ENCODE peak calls at places on chromosomes 3 and 15, in nine cellular contexts. One of them, this sample, is unnamed.

GRCh38 chr15:33013827-33014445 is 180.6 kb downstream of the FMN1 start:
- DNase-seq in H1: no peak
- DNase-seq in fibroblast of lung: peak
- DNase-seq in coronary artery: no peak
- DNase-seq in brain microvascular endothelial cell: peak
- DNase-seq in upper lobe of left lung: no peak
- DNase-seq in thyroid gland: no peak
- DNase-seq in astrocyte of the spinal cord: peak
- DNase-seq in fibroblast of mammary gland: peak
- DNase-seq in this sample: no peak

GRCh38 chr3:131794766-131795381 is 239.9 kb downstream of the CPNE4 start:
- DNase-seq in H1: peak
- DNase-seq in fibroblast of lung: peak
- DNase-seq in coronary artery: no peak
- DNase-seq in brain microvascular endothelial cell: peak
- DNase-seq in upper lobe of left lung: no peak
- DNase-seq in thyroid gland: peak
- DNase-seq in astrocyte of the spinal cord: peak
- DNase-seq in fibroblast of mammary gland: peak
- DNase-seq in this sample: peak

GRCh38 chr15:91445701-91446100 is 345.6 kb downstream of the SV2B start:
- DNase-seq in H1: no peak
- DNase-seq in fibroblast of lung: no peak
- DNase-seq in coronary artery: no peak
- DNase-seq in brain microvascular endothelial cell: no peak
- DNase-seq in upper lobe of left lung: no peak
- DNase-seq in thyroid gland: no peak
- DNase-seq in astrocyte of the spinal cord: peak
- DNase-seq in fibroblast of mammary gland: no peak
- DNase-seq in this sample: no peak

GRCh38 chr15:68704496-68705021 is 116.1 kb downstream of the ANP32A start:
- DNase-seq in H1: no peak
- DNase-seq in fibroblast of lung: peak
- DNase-seq in coronary artery: no peak
- DNase-seq in brain microvascular endothelial cell: no peak
- DNase-seq in upper lobe of left lung: no peak
- DNase-seq in thyroid gland: peak
- DNase-seq in astrocyte of the spinal cord: no peak
- DNase-seq in fibroblast of mammary gland: no peak
- DNase-seq in this sample: no peak

GRCh38 chr3:13477946-13478345 is 2.2 kb upstream of the HDAC11 start:
- DNase-seq in H1: no peak
- DNase-seq in fibroblast of lung: no peak
- DNase-seq in coronary artery: no peak
- DNase-seq in brain microvascular endothelial cell: no peak
- DNase-seq in upper lobe of left lung: no peak
- DNase-seq in thyroid gland: no peak
- DNase-seq in astrocyte of the spinal cord: no peak
- DNase-seq in fibroblast of mammary gland: no peak
- DNase-seq in this sample: no peak

GRCh38 chr3:123258811-123259420 is 57.2 kb downstream of the SEC22A start:
- DNase-seq in H1: no peak
- DNase-seq in fibroblast of lung: peak
- DNase-seq in coronary artery: no peak
- DNase-seq in brain microvascular endothelial cell: peak
- DNase-seq in upper lobe of left lung: no peak
- DNase-seq in thyroid gland: no peak
- DNase-seq in astrocyte of the spinal cord: peak
- DNase-seq in fibroblast of mammary gland: peak
- DNase-seq in this sample: no peak

GRCh38 chr3:50254577-50255250 is 14.2 kb upstream of the SEMA3B start:
- DNase-seq in H1: no peak
- DNase-seq in fibroblast of lung: peak
- DNase-seq in coronary artery: no peak
- DNase-seq in brain microvascular endothelial cell: peak
- DNase-seq in upper lobe of left lung: no peak
- DNase-seq in thyroid gland: peak
- DNase-seq in astrocyte of the spinal cord: peak
- DNase-seq in fibroblast of mammary gland: peak
- DNase-seq in this sample: no peak

GRCh38 chr3:183278479-183279088 is 25.5 kb downstream of the B3GNT5 start:
- DNase-seq in H1: no peak
- DNase-seq in fibroblast of lung: no peak
- DNase-seq in coronary artery: no peak
- DNase-seq in brain microvascular endothelial cell: no peak
- DNase-seq in upper lobe of left lung: no peak
- DNase-seq in thyroid gland: no peak
- DNase-seq in astrocyte of the spinal cord: peak
- DNase-seq in fibroblast of mammary gland: peak
- DNase-seq in this sample: no peak

GRCh38 chr15:78263907-78264303 is 457 bp upstream of the DNAJA4 start:
- DNase-seq in H1: no peak
- DNase-seq in fibroblast of lung: no peak
- DNase-seq in coronary artery: no peak
- DNase-seq in brain microvascular endothelial cell: no peak
- DNase-seq in upper lobe of left lung: no peak
- DNase-seq in thyroid gland: no peak
- DNase-seq in astrocyte of the spinal cord: no peak
- DNase-seq in fibroblast of mammary gland: no peak
- DNase-seq in this sample: no peak

GRCh38 chr3:46442591-46443530 is 21.8 kb downstream of the LTF start:
- DNase-seq in H1: no peak
- DNase-seq in fibroblast of lung: peak
- DNase-seq in coronary artery: peak
- DNase-seq in brain microvascular endothelial cell: peak
- DNase-seq in upper lobe of left lung: no peak
- DNase-seq in thyroid gland: peak
- DNase-seq in astrocyte of the spinal cord: peak
- DNase-seq in fibroblast of mammary gland: peak
- DNase-seq in this sample: no peak

GRCh38 chr3:143331336-143331735 is 211.8 kb downstream of the CHST2 start:
- DNase-seq in H1: no peak
- DNase-seq in fibroblast of lung: peak
- DNase-seq in coronary artery: no peak
- DNase-seq in brain microvascular endothelial cell: peak
- DNase-seq in upper lobe of left lung: no peak
- DNase-seq in thyroid gland: no peak
- DNase-seq in astrocyte of the spinal cord: no peak
- DNase-seq in fibroblast of mammary gland: peak
- DNase-seq in this sample: no peak

GRCh38 chr3:143327388-143327787 is 207.8 kb downstream of the CHST2 start:
- DNase-seq in H1: no peak
- DNase-seq in fibroblast of lung: peak
- DNase-seq in coronary artery: no peak
- DNase-seq in brain microvascular endothelial cell: no peak
- DNase-seq in upper lobe of left lung: no peak
- DNase-seq in thyroid gland: no peak
- DNase-seq in astrocyte of the spinal cord: no peak
- DNase-seq in fibroblast of mammary gland: peak
- DNase-seq in this sample: no peak

GRCh38 chr3:143328459-143328858 is 208.9 kb downstream of the CHST2 start:
- DNase-seq in H1: no peak
- DNase-seq in fibroblast of lung: no peak
- DNase-seq in coronary artery: no peak
- DNase-seq in brain microvascular endothelial cell: no peak
- DNase-seq in upper lobe of left lung: no peak
- DNase-seq in thyroid gland: no peak
- DNase-seq in astrocyte of the spinal cord: no peak
- DNase-seq in fibroblast of mammary gland: no peak
- DNase-seq in this sample: no peak

GRCh38 chr3:143330316-143330868 is 210.8 kb downstream of the CHST2 start:
- DNase-seq in H1: no peak
- DNase-seq in fibroblast of lung: no peak
- DNase-seq in coronary artery: no peak
- DNase-seq in brain microvascular endothelial cell: no peak
- DNase-seq in upper lobe of left lung: no peak
- DNase-seq in thyroid gland: no peak
- DNase-seq in astrocyte of the spinal cord: no peak
- DNase-seq in fibroblast of mammary gland: peak
- DNase-seq in this sample: no peak

DNA sequence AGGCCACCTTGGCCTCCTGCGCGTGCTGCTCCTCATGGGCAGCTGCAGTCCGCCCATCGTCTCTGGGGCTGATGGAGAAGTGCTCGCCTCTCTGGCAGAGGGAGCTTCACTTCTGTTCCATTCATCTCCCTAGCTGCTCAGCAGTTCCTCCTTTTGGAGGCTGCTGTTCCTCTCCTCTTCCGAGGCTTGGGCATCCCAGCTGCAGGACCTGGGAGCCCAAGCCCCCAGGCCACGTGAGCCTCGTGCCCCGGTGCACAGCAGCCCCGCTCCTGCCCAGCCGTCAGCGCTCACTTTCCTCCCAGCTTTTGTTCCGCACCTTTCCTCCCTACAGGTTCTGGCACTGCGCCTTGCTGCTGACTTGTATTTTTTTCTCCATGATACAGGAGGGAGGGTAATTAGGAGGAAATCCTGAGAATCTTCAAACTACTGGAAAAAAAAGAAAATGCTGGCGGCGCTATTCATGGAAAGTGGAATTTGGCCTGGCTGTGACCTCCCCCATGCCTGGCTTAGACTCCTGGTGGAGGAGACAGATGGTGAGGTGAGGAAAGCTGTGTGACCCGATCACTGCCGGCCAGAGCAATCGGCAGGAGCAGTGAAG is 210.1 kb downstream of the CHST2 start:
- DNase-seq in H1: no peak
- DNase-seq in fibroblast of lung: no peak
- DNase-seq in coronary artery: no peak
- DNase-seq in brain microvascular endothelial cell: no peak
- DNase-seq in upper lobe of left lung: peak
- DNase-seq in thyroid gland: peak
- DNase-seq in astrocyte of the spinal cord: peak
- DNase-seq in fibroblast of mammary gland: peak
- DNase-seq in this sample: no peak
- TF ChIP-seq CTCF in H1: no peak
- TF ChIP-seq CTCF in fibroblast of lung: no peak
- TF ChIP-seq CTCF in coronary artery: no peak
- TF ChIP-seq CTCF in brain microvascular endothelial cell: no peak
- TF ChIP-seq CTCF in upper lobe of left lung: no peak
- TF ChIP-seq CTCF in thyroid gland: no peak
- TF ChIP-seq CTCF in astrocyte of the spinal cord: no peak
- TF ChIP-seq CTCF in fibroblast of mammary gland: no peak
- TF ChIP-seq CTCF in this sample: no peak

GRCh38 chr3:68893600-68894239 is 38.6 kb downstream of the TAFA4 start:
- DNase-seq in H1: no peak
- DNase-seq in fibroblast of lung: peak
- DNase-seq in coronary artery: no peak
- DNase-seq in brain microvascular endothelial cell: peak
- DNase-seq in upper lobe of left lung: no peak
- DNase-seq in thyroid gland: no peak
- DNase-seq in astrocyte of the spinal cord: peak
- DNase-seq in fibroblast of mammary gland: peak
- DNase-seq in this sample: no peak
- TF ChIP-seq CTCF in H1: peak
- TF ChIP-seq CTCF in fibroblast of lung: no peak
- TF ChIP-seq CTCF in coronary artery: no peak
- TF ChIP-seq CTCF in brain microvascular endothelial cell: no peak
- TF ChIP-seq CTCF in upper lobe of left lung: peak
- TF ChIP-seq CTCF in thyroid gland: no peak
- TF ChIP-seq CTCF in astrocyte of the spinal cord: peak
- TF ChIP-seq CTCF in fibroblast of mammary gland: peak
- TF ChIP-seq CTCF in this sample: peak

GRCh38 chr3:171286580-171287249 is 173.5 kb downstream of the TNIK start:
- DNase-seq in H1: no peak
- DNase-seq in fibroblast of lung: peak
- DNase-seq in coronary artery: no peak
- DNase-seq in brain microvascular endothelial cell: no peak
- DNase-seq in upper lobe of left lung: no peak
- DNase-seq in thyroid gland: no peak
- DNase-seq in astrocyte of the spinal cord: peak
- DNase-seq in fibroblast of mammary gland: peak
- DNase-seq in this sample: no peak
- TF ChIP-seq CTCF in H1: no peak
- TF ChIP-seq CTCF in fibroblast of lung: no peak
- TF ChIP-seq CTCF in coronary artery: no peak
- TF ChIP-seq CTCF in brain microvascular endothelial cell: no peak
- TF ChIP-seq CTCF in upper lobe of left lung: no peak
- TF ChIP-seq CTCF in thyroid gland: no peak
- TF ChIP-seq CTCF in astrocyte of the spinal cord: no peak
- TF ChIP-seq CTCF in fibroblast of mammary gland: no peak
- TF ChIP-seq CTCF in this sample: no peak

GRCh38 chr3:107627962-107628542 is 105.3 kb downstream of the BBX start:
- DNase-seq in H1: no peak
- DNase-seq in fibroblast of lung: peak
- DNase-seq in coronary artery: no peak
- DNase-seq in brain microvascular endothelial cell: no peak
- DNase-seq in upper lobe of left lung: no peak
- DNase-seq in thyroid gland: no peak
- DNase-seq in astrocyte of the spinal cord: no peak
- DNase-seq in fibroblast of mammary gland: peak
- DNase-seq in this sample: no peak
- TF ChIP-seq CTCF in H1: no peak
- TF ChIP-seq CTCF in fibroblast of lung: no peak
- TF ChIP-seq CTCF in coronary artery: no peak
- TF ChIP-seq CTCF in brain microvascular endothelial cell: no peak
- TF ChIP-seq CTCF in upper lobe of left lung: no peak
- TF ChIP-seq CTCF in thyroid gland: no peak
- TF ChIP-seq CTCF in astrocyte of the spinal cord: peak
- TF ChIP-seq CTCF in fibroblast of mammary gland: peak
- TF ChIP-seq CTCF in this sample: no peak